ENCODE peak calls at places on chromosomes 1 and 21, in four cellular contexts. D, M, W and S are unnamed samples.

GRCh38 chr1:211393203-211393602 is 66.6 kb downstream of the TRAF5 start:
- DNase-seq in W (no peak), D (no peak), M (no peak), S (no peak)

GRCh38 chr1:42000781-42001180 is 82.1 kb upstream of the HIVEP3 start:
- DNase-seq in W (no peak), M (no peak), D (no peak), S (no peak)

GRCh38 chr1:190754769-190755168 is 277.1 kb upstream of the BRINP3 start:
- DNase-seq in D (no peak), W (no peak), M (peak), S (peak)

GRCh38 chr1:234746798-234747196 is 136.8 kb upstream of the IRF2BP2 start:
- DNase-seq in M (no peak), D (no peak), W (no peak), S (no peak)

GRCh38 chr1:12472798-12473551 is 145.0 kb downstream of the DHRS3 start:
- DNase-seq in D (no peak), M (no peak), W (no peak), S (no peak)

GRCh38 chr1:214317734-214318133 is 36.8 kb downstream of the SMYD2 start:
- DNase-seq in D (no peak), M (no peak), W (no peak), S (no peak)

GRCh38 chr1:180503274-180503862 is 991 bp upstream of the ACBD6 start:
- DNase-seq in D (no peak), M (no peak), W (no peak), S (no peak)

GRCh38 chr1:145983206-145983675 is 13.1 kb downstream of the TXNIP start:
- DNase-seq in W (no peak), D (no peak), M (no peak), S (no peak)

GRCh38 chr1:20705356-20705755 is 12.5 kb downstream of the KIF17 start:
- DNase-seq in W (no peak), D (no peak), M (no peak), S (no peak)

GRCh38 chr1:185912504-185912903 is 178.3 kb downstream of the HMCN1 start:
- DNase-seq in M (no peak), D (no peak), W (no peak), S (no peak)

GRCh38 chr1:230159580-230159979 is 92.5 kb downstream of the GALNT2 start:
- DNase-seq in D (no peak), M (no peak), W (no peak), S (no peak)

GRCh38 chr1:2107586-2108212 is 57.5 kb downstream of the PRKCZ start:
- DNase-seq in M (no peak), D (no peak), W (no peak), S (no peak)
- H3K4me3 ChIP-seq in M (no peak), D (no peak), W (no peak), S (no peak)

GRCh38 chr1:74969566-74970135 is 164.5 kb upstream of the LHX8 start:
- DNase-seq in W (no peak), M (no peak), D (no peak), S (no peak)
- TF ChIP-seq CTCF in W (no peak), M (no peak), D (no peak), S (no peak)

GRCh38 chr1:208234721-208235120 is 9.5 kb downstream of the PLXNA2 start:
- DNase-seq in W (no peak), D (no peak), M (no peak), S (no peak)
- H3K27ac ChIP-seq in W (no peak), D (no peak), M (no peak), S (no peak)

GRCh38 chr1:43934986-43935324 is 1.4 kb downstream of the ARTN start:
- DNase-seq in D (no peak), W (no peak), M (no peak), S (no peak)

GRCh38 chr1:43938383-43938782 is 4.8 kb downstream of the ARTN start:
- DNase-seq in M (no peak), D (no peak), W (no peak), S (no peak)

GRCh38 chr1:43937179-43937865 is 3.7 kb downstream of the ARTN start:
- DNase-seq in M (no peak), D (no peak), W (no peak), S (no peak)

GRCh38 chr1:43935711-43936427 is 2.3 kb downstream of the ARTN start:
- DNase-seq in D (no peak), M (no peak), W (peak), S (no peak)

DNA sequence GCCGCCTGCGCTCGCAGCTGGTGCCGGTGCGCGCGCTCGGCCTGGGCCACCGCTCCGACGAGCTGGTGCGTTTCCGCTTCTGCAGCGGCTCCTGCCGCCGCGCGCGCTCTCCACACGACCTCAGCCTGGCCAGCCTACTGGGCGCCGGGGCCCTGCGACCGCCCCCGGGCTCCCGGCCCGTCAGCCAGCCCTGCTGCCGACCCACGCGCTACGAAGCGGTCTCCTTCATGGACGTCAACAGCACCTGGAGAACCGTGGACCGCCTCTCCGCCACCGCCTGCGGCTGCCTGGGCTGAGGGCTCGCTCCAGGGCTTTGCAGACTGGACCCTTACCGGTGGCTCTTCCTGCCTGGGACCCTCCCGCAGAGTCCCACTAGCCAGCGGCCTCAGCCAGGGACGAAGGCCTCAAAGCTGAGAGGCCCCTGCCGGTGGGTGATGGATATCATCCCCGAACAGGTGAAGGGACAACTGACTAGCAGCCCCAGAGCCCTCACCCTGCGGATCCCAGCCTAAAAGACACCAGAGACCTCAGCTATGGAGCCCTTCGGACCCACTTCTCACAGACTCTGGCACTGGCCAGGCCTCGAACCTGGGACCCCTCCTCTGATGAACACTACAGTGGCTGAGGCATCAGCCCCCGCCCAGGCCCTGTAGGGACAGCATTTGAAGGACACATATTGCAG is 3.0 kb downstream of the ARTN start:
- DNase-seq in W (peak), D (no peak), M (no peak), S (no peak)
- H3K4me3 ChIP-seq in W (peak), D (no peak), M (peak), S (peak)

GRCh38 chr1:206505702-206506375 is 1.5 kb upstream of the RASSF5 start:
- DNase-seq in M (peak), D (no peak), W (no peak), S (no peak)
- TF ChIP-seq CTCF in M (peak), D (peak), W (peak), S (peak)

DNA sequence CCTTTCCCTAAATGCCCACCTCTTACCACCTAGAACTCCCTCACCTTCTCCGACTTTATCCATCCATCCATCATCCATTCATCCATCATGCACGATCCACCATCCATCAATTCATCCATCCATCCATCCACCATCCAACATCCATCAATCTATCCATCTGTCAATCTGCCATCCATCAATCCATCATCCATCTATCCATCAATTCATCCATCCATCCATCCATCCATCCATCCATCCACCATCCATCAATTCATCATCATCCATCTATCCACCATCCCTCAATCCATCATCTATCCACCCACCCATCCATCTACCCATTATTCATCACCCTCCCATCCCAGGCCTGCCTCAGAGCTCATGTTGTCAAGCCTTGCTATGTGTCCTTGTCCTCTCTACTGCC is 34.5 kb downstream of the WNT3A start:
- DNase-seq in W (no peak), D (no peak), M (no peak), S (no peak)
- H3K27ac ChIP-seq in W (no peak), D (no peak), M (no peak), S (no peak)

GRCh38 chr21:46289655-46290178 is 3.6 kb downstream of the YBEY start:
- DNase-seq in D (no peak), M (no peak), W (no peak), S (no peak)

GRCh38 chr21:46286668-46286982 is 483 bp downstream of the YBEY start:
- DNase-seq in W (no peak), D (no peak), M (no peak), S (no peak)

GRCh38 chr21:46285206-46285661 is at the start of gene MCM3AP:
- DNase-seq in W (no peak), M (no peak), D (no peak), S (no peak)

GRCh38 chr21:46285761-46286667 is at the start of gene YBEY:
- DNase-seq in M (peak), D (peak), W (peak), S (peak)

GRCh38 chr21:46287541-46287940 is 1.4 kb downstream of the YBEY start:
- DNase-seq in D (no peak), W (no peak), M (no peak), S (no peak)
- H3K4me3 ChIP-seq in D (peak), W (peak), M (peak), S (peak)

DNA sequence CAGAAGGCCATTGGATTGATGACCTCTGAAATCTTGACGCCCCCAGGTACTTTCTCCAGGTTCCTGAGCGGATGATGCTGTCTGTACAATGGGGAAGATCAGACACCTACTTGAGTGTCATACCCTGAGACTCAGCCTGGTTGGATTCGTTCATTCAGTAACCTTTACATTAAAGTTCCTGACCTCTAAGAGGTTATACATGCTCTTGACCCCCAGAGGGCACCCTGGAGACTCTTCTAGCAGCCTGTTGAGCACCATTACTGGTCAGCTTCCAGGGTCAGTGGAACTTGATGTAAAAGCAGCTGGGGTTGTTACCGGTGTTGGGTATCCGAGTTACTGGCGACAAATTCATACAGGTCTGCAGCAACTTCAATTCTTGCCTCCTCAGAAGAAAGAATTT is 114.3 kb upstream of the ZNF678 start:
- DNase-seq in W (peak), D (peak), M (no peak), S (no peak)
- TF ChIP-seq CTCF in W (peak), D (peak), M (peak), S (peak)

GRCh38 chr1:19074361-19074901 is 118.0 kb upstream of the IFFO2 start:
- DNase-seq in D (no peak), W (no peak), M (peak), S (no peak)
- H3K27ac ChIP-seq in D (no peak), W (no peak), M (no peak), S (no peak)